ENCODE peak calls at places on chromosomes 3 and 15, in nine cellular contexts. F is Peyer's patch; G is NCI-H524 treated with DMSO at 0.1 percent for 48 hours; Z is HTR-8/SVneo; O is stimulated activated CD4-positive, alpha-beta T cell treated with anti-CD3 and anti-CD28 coated beads, Interleukin-2, amount 100 ng/mL, for 48 hours; M is activated naive CD8-positive, alpha-beta T cell treated with anti-CD3 and anti-CD28 coated beads, Interleukin-2, amount 50 U/mL, for 24 hours; K is central memory CD4-positive, alpha-beta T cell; A is cardiac fibroblast; Y is naive thymus-derived CD8-positive, alpha-beta T cell. U is an unnamed sample.

GRCh38 chr15:93829115-93829849 is 402.1 kb upstream of the MCTP2 start:
- DNase-seq in Y (no peak), G (no peak), K (no peak), F (no peak), O (no peak), Z (no peak), A (peak; percentile 57), M (no peak), U (no peak)

GRCh38 chr15:42581272-42581730 is 5.9 kb downstream of the STARD9 start:
- DNase-seq in F (peak; percentile 85), K (peak; percentile 74), O (peak; percentile 67), Z (peak; percentile 42), G (peak; percentile 41), A (peak; percentile 75), Y (peak; percentile 76), M (peak; percentile 81), U (peak; percentile 37)

GRCh38 chr15:89416339-89417183 is 79.8 kb downstream of the RHCG start:
- DNase-seq in F (peak; percentile 60), K (peak; percentile 44), Y (peak; percentile 42), A (peak; percentile 62), O (peak; percentile 84), M (peak; percentile 89), G (peak; percentile 41), Z (peak; percentile 83), U (no peak)

GRCh38 chr3:122635789-122636188 is 44.9 kb upstream of the PARP14 start:
- DNase-seq in Z (peak; percentile 17), G (no peak), Y (no peak), F (no peak), M (no peak), K (no peak), A (no peak), O (no peak), U (no peak)

GRCh38 chr3:117068301-117068700 is 358.7 kb downstream of the TUSC7 start:
- DNase-seq in M (no peak), Y (no peak), Z (no peak), K (no peak), A (no peak), O (no peak), G (no peak), F (no peak), U (no peak)

GRCh38 chr15:31871159-31871886 is 159.0 kb upstream of the CHRNA7 start:
- DNase-seq in G (no peak), K (no peak), Z (no peak), F (no peak), M (no peak), A (no peak), O (no peak), Y (no peak), U (no peak)

GRCh38 chr3:42192334-42193200 is 73.4 kb downstream of the CCK start:
- DNase-seq in G (no peak), F (no peak), K (no peak), A (no peak), O (no peak), M (no peak), Y (no peak), Z (no peak), U (no peak)

GRCh38 chr15:26126819-26127387 is 263.8 kb upstream of the ATP10A start:
- DNase-seq in M (no peak), Z (no peak), O (no peak), Y (no peak), G (no peak), K (no peak), A (no peak), F (no peak), U (peak; percentile 67)

GRCh38 chr3:71166839-71167238 is 416.7 kb downstream of the FOXP1 start:
- DNase-seq in Z (no peak), Y (no peak), G (no peak), M (no peak), F (no peak), K (no peak), A (no peak), O (no peak), U (no peak)

GRCh38 chr15:63294354-63294753 is 16.9 kb downstream of the APH1B start:
- DNase-seq in O (no peak), M (no peak), Y (no peak), F (no peak), Z (no peak), A (no peak), K (no peak), G (no peak), U (no peak)

GRCh38 chr15:31552482-31553099 is 226.0 kb downstream of the KLF13 start:
- DNase-seq in Z (no peak), A (no peak), O (no peak), Y (no peak), M (no peak), K (no peak), F (no peak), G (no peak), U (no peak)

GRCh38 chr3:120743081-120743365 is 479 bp downstream of the GTF2E1 start:
- DNase-seq in F (no peak), O (no peak), M (no peak), G (no peak), Y (no peak), A (no peak), K (no peak), Z (no peak), U (no peak)

GRCh38 chr3:29597376-29598008 is 316.6 kb downstream of the RBMS3 start:
- DNase-seq in K (no peak), Z (no peak), Y (no peak), G (no peak), M (no peak), O (no peak), F (no peak), A (peak; percentile 41), U (no peak)

GRCh38 chr15:90868261-90868689 is at the start of gene FURIN:
- DNase-seq in F (no peak), O (no peak), M (no peak), Y (no peak), Z (no peak), A (no peak), K (no peak), G (no peak), U (no peak)

GRCh38 chr15:40481671-40482070 is 10.9 kb downstream of the CHST14 start:
- DNase-seq in O (no peak), Z (no peak), A (peak; percentile 25), M (no peak), Y (no peak), F (no peak), G (no peak), K (no peak), U (no peak)

GRCh38 chr3:146466596-146466995 is 2.8 kb downstream of the PLSCR2 start:
- DNase-seq in K (no peak), M (no peak), O (no peak), Z (no peak), F (no peak), A (no peak), Y (no peak), G (no peak), U (no peak)

GRCh38 chr3:77539677-77540076 is 499.8 kb downstream of the ROBO2 start:
- DNase-seq in K (no peak), O (no peak), G (no peak), M (no peak), Z (no peak), A (no peak), F (no peak), Y (no peak), U (no peak)

GRCh38 chr3:184896336-184896735 is 84.4 kb downstream of the VPS8 start:
- DNase-seq in G (no peak), Z (no peak), F (no peak), Y (no peak), M (no peak), A (no peak), K (no peak), O (no peak), U (no peak)